ENCODE peak calls at places on chromosomes 2 and 18, in six cellular contexts. X is brain microvascular endothelial cell; P is activated effector memory CD4-positive, alpha-beta T cell treated with anti-CD3 and anti-CD28 coated beads, Interleukin-2, amount 50 U/mL, for 16 hours; Z is RPMI8226; F is left lobe of liver; N is NCI-H1436 treated with DMSO at 0.1 percent for 48 hours. A is an unnamed sample.

GRCh38 chr2:196534533-196534932 is 105.0 kb upstream of the CCDC150 start:
- DNase-seq in N (no peak), X (no peak), F (no peak), Z (no peak), P (no peak), A (no peak)

GRCh38 chr2:11406492-11407381 is 59.2 kb downstream of the E2F6 start:
- DNase-seq in F (no peak), X (peak), P (no peak), Z (no peak), N (no peak), A (no peak)

GRCh38 chr2:1739322-1739957 is 4.9 kb downstream of the PXDN start:
- DNase-seq in N (no peak), P (no peak), Z (no peak), F (no peak), X (no peak), A (no peak)

GRCh38 chr2:47501374-47502200 is 98.6 kb downstream of the MSH2 start:
- DNase-seq in N (no peak), P (no peak), Z (peak), X (peak), F (no peak), A (no peak)

GRCh38 chr2:137333386-137333972 is 568.1 kb downstream of the THSD7B start:
- DNase-seq in P (no peak), Z (no peak), F (no peak), N (no peak), X (peak), A (no peak)

GRCh38 chr2:138846216-138846821 is 66.1 kb upstream of the NXPH2 start:
- DNase-seq in N (peak), Z (peak), P (no peak), X (peak), F (no peak), A (peak)

GRCh38 chr2:176155341-176156044 is 1.6 kb upstream of the HOXD3 start:
- DNase-seq in P (no peak), F (no peak), Z (no peak), N (no peak), X (no peak), A (no peak)

GRCh38 chr2:127413782-127414743 is 4.2 kb upstream of the PROC start:
- DNase-seq in N (no peak), Z (no peak), P (no peak), X (no peak), F (no peak), A (no peak)

GRCh38 chr2:201854841-201855240 is 48.5 kb downstream of the CDK15 start:
- DNase-seq in X (no peak), P (no peak), N (no peak), F (no peak), Z (no peak), A (no peak)

GRCh38 chr2:54497738-54498680 is 41.9 kb downstream of the SPTBN1 start:
- DNase-seq in P (no peak), N (no peak), F (no peak), X (peak), Z (peak), A (no peak)

GRCh38 chr18:8685141-8685913 is 20.0 kb upstream of the MTCL1 start:
- DNase-seq in F (no peak), X (peak), N (peak), P (no peak), Z (no peak), A (peak)

GRCh38 chr2:234081970-234082822 is 31.7 kb downstream of the SPP2 start:
- DNase-seq in N (peak), X (no peak), Z (peak), P (no peak), F (peak), A (peak)

GRCh38 chr18:61998335-61998734 is 105.5 kb upstream of the RNF152 start:
- DNase-seq in F (no peak), X (no peak), P (no peak), N (no peak), Z (no peak), A (no peak)

GRCh38 chr2:112701092-112701491 is 19.7 kb upstream of the NT5DC4 start:
- DNase-seq in N (no peak), P (peak), X (no peak), Z (no peak), F (no peak), A (no peak)

GRCh38 chr18:23614891-23615290 is 28.6 kb upstream of the NPC1 start:
- DNase-seq in Z (peak), N (no peak), X (no peak), F (no peak), P (no peak), A (no peak)

GRCh38 chr2:157194097-157194688 is 63.3 kb upstream of the GALNT5 start:
- DNase-seq in P (no peak), F (no peak), N (no peak), Z (peak), X (peak), A (peak)

GRCh38 chr2:12501469-12502147 is 215.1 kb upstream of the TRIB2 start:
- DNase-seq in N (no peak), F (no peak), P (peak), Z (no peak), X (no peak), A (no peak)

GRCh38 chr2:27736031-27736889 is 35.3 kb upstream of the MRPL33 start:
- DNase-seq in F (no peak), N (no peak), P (no peak), Z (no peak), X (no peak), A (no peak)

GRCh38 chr2:7053650-7054262 is 136.5 kb downstream of the RNF144A start:
- DNase-seq in Z (peak), X (no peak), P (no peak), N (peak), F (no peak), A (peak)

GRCh38 chr2:194700726-194701125 is 956.3 kb upstream of the SLC39A10 start:
- DNase-seq in Z (no peak), F (no peak), P (no peak), X (no peak), N (no peak), A (no peak)

GRCh38 chr2:47697000-47697601 is 85.8 kb upstream of the MSH6 start:
- DNase-seq in P (no peak), N (no peak), Z (no peak), X (no peak), F (no peak), A (no peak)

GRCh38 chr18:9516437-9517064 is 41.2 kb downstream of the RALBP1 start:
- DNase-seq in Z (peak), N (peak), X (no peak), F (no peak), P (no peak), A (peak)